ENCODE peak calls at places on chromosomes 16 and 17, in eight cellular contexts. S is PC-3, B is MM.1S, M is PC-9, D is OCI-LY7, G is GM23338, P is HCT116, N is SK-N-SH. L is an unnamed sample.

GRCh38 chr17:30173649-30174048 is 57.0 kb downstream of the NSRP1 start:
- DNase-seq in S (no peak), B (peak; percentile 74), M (no peak), D (no peak), G (no peak), P (no peak), N (no peak), L (no peak)

GRCh38 chr17:50608700-50609375 is 25.8 kb upstream of the ABCC3 start:
- DNase-seq in S (no peak), B (no peak), M (no peak), D (no peak), G (peak; percentile 35), P (no peak), N (no peak), L (no peak)

GRCh38 chr16:85399583-85400284 is 213.4 kb upstream of the GSE1 start:
- DNase-seq in S (no peak), B (no peak), M (no peak), D (no peak), G (no peak), P (no peak), N (no peak), L (no peak)

GRCh38 chr17:72764632-72765041 is 327.9 kb downstream of the SLC39A11 start:
- DNase-seq in S (peak; percentile 83), B (no peak), M (no peak), D (no peak), G (no peak), P (no peak), N (no peak), L (peak; percentile 57)

GRCh38 chr17:11816409-11816808 is 180.9 kb downstream of the ZNF18 start:
- DNase-seq in S (no peak), B (no peak), M (no peak), D (no peak), G (no peak), P (no peak), N (no peak), L (no peak)

GRCh38 chr17:45288825-45289224 is 26.9 kb upstream of the SPATA32 start:
- DNase-seq in S (no peak), B (no peak), M (no peak), D (no peak), G (no peak), P (no peak), N (no peak), L (no peak)

GRCh38 chr16:70480127-70481105 is 26.0 kb downstream of the FCSK start:
- DNase-seq in S (no peak), B (no peak), M (no peak), D (no peak), G (no peak), P (no peak), N (no peak), L (no peak)

GRCh38 chr16:46747777-46748651 is at the start of gene MYLK3:
- DNase-seq in S (no peak), B (no peak), M (no peak), D (no peak), G (peak; percentile 78), P (no peak), N (no peak), L (no peak)

GRCh38 chr17:82226809-82227628 is 1.8 kb upstream of the SLC16A3 start:
- DNase-seq in S (no peak), B (no peak), M (no peak), D (no peak), G (no peak), P (no peak), N (no peak), L (no peak)

GRCh38 chr17:17783121-17783824 is 53.5 kb downstream of the SREBF1 start:
- DNase-seq in S (peak; percentile 57), B (peak; percentile 71), M (no peak), D (peak; percentile 93), G (peak; percentile 89), P (no peak), N (peak; percentile 76), L (peak; percentile 64)

GRCh38 chr17:40327244-40327666 is 18.3 kb downstream of the RARA start:
- DNase-seq in S (no peak), B (no peak), M (no peak), D (no peak), G (no peak), P (no peak), N (no peak), L (no peak)

GRCh38 chr17:48632579-48633265 is 6.6 kb upstream of the HOXB9 start:
- DNase-seq in S (no peak), B (no peak), M (no peak), D (no peak), G (peak; percentile 11), P (no peak), N (no peak), L (no peak)

GRCh38 chr17:72120878-72121163 is at the start of gene SOX9:
- DNase-seq in S (peak; percentile 99), B (peak; percentile 79), M (peak; percentile 92), D (no peak), G (peak; percentile 97), P (peak; percentile 95), N (peak; percentile 95), L (peak; percentile 96)

GRCh38 chr17:18246880-18247612 is 11.5 kb downstream of the FLII start:
- DNase-seq in S (peak; percentile 62), B (no peak), M (peak; percentile 65), D (peak; percentile 56), G (peak; percentile 97), P (no peak), N (peak; percentile 87), L (peak; percentile 63)

GRCh38 chr17:33457477-33457876 is 164.4 kb upstream of the ASIC2 start:
- DNase-seq in S (no peak), B (no peak), M (no peak), D (no peak), G (no peak), P (no peak), N (no peak), L (no peak)

GRCh38 chr16:56551796-56552738 is 12.8 kb upstream of the MT4 start:
- DNase-seq in S (no peak), B (peak; percentile 62), M (no peak), D (peak; percentile 63), G (no peak), P (no peak), N (no peak), L (no peak)

GRCh38 chr17:14211246-14211645 is 25.4 kb downstream of the CDRT15 start:
- DNase-seq in S (no peak), B (no peak), M (no peak), D (no peak), G (no peak), P (no peak), N (no peak), L (no peak)

GRCh38 chr17:14212401-14212800 is 24.3 kb downstream of the CDRT15 start:
- DNase-seq in S (no peak), B (no peak), M (no peak), D (no peak), G (no peak), P (no peak), N (no peak), L (no peak)

GRCh38 chr17:14214271-14214670 is 22.4 kb downstream of the CDRT15 start:
- DNase-seq in S (peak; percentile 59), B (no peak), M (no peak), D (no peak), G (no peak), P (no peak), N (no peak), L (peak; percentile 79)

GRCh38 chr17:14209215-14209614 is 27.4 kb downstream of the CDRT15 start:
- DNase-seq in S (no peak), B (no peak), M (peak; percentile 43), D (no peak), G (no peak), P (peak; percentile 13), N (no peak), L (no peak)

DNA sequence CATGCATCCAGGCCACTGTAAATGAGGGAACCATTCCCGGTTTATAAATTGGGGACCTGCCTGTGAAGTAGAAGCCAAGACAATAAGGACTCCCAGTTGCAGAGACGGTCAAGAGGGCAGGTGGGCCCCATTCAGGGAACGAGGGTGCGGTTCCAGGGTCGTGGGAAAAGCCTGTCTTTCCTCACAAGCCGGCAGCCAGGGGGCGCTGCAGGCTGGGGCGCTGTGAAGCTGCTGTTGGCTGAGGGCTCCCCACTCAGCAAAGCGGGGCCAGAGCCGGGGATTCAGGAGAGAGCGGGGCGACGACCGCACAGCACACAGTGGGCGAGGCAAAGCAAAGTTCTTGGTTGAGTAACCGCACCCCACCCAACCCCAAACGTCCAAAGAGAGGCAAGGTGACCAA is 24.9 kb downstream of the CDRT15 start:
- DNase-seq in S (no peak), B (no peak), M (no peak), D (no peak), G (peak; percentile 54), P (no peak), N (no peak), L (no peak)
- H3K4me3 ChIP-seq in S (no peak overlapping the region), B (no peak overlapping the region), M (no peak overlapping the region), D (no peak overlapping the region), G (no peak overlapping the region), P (no peak overlapping the region), N (no peak overlapping the region), L (no peak overlapping the region)

GRCh38 chr16:83532634-83533033 is 275.1 kb upstream of the HSBP1 start:
- DNase-seq in S (no peak), B (no peak), M (no peak), D (no peak), G (no peak), P (no peak), N (no peak), L (no peak)
- H3K4me2 ChIP-seq in S (no peak overlapping the region), B (no peak overlapping the region), M (no peak overlapping the region), D (no peak overlapping the region), G (no peak overlapping the region), P (no peak overlapping the region), N (peak overlapping the region; percentile 68), L (no peak overlapping the region)

DNA sequence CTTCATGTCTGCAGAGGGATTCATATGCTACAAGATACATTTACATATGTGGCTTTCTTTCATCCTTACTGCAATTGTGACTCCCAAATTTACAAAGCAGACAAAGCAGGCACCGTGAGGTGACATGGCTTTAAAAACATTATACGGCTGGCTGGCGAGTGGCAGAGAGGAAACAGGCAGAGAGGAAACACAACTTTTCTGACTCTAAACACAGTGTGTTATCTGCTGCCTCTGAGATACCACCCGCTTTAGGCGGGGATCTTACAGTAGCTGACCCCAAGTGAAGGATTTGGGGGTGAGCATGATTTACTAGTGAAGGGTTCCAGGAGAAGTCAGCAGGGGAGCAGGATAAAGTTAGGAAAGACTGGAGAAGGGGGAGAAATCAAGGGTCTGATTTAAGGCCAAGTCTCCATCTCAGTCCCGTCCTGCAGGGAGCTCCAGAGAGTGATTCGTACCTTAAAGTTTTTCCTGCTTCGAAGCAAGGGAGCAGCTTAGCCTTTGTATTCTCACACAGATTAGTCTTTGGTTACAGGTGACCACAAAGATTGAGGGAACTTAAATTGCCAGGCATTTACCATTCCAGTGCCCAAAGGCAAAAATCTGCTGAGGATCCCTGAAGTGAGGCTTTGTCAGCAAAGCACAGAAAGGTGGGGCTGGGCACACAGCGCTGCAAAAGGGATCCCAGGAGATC is 355.0 kb downstream of the GRIN2A start:
- DNase-seq in S (no peak), B (no peak), M (no peak), D (no peak), G (peak; percentile 49), P (no peak), N (no peak), L (no peak)
- H3K9me2 ChIP-seq in S (no peaks in the 10 kb centered on the region), B (no peaks in the 10 kb centered on the region), M (no peaks in the 10 kb centered on the region), D (no peaks in the 10 kb centered on the region), G (no peaks in the 10 kb centered on the region), P (no peaks in the 10 kb centered on the region), N (no peaks in the 10 kb centered on the region), L (no peaks in the 10 kb centered on the region)

DNA sequence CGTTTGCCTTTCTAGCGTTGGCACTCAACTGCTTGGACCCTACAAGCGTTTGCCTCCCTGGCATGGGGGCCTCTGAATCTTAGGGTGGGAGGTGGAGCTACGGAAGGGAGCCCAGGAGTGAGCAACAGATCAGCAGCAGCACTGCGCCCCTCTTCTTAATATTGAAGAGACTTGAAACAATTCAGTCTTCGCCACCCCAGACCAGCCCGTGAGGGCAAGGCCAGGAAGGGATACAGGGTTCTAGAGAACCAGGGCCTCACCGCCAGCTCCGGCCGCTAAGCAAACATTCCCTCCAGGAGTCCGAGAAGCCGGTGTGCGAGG is 1.5 kb upstream of the GPRC5C start:
- DNase-seq in S (no peak), B (no peak), M (no peak), D (no peak), G (no peak), P (no peak), N (no peak), L (no peak)
- H3K4me3 ChIP-seq in S (peak overlapping the region; percentile 80), B (no peak overlapping the region), M (peak overlapping the region; percentile 81), D (no peak overlapping the region), G (peak overlapping the region; percentile 87), P (peak overlapping the region; percentile 70), N (no peak overlapping the region), L (peak overlapping the region; percentile 67)